ENCODE peak calls at places on chromosomes 12 and 14, in four cellular contexts. K, W, I and Z are unnamed samples. For H3K36me3, the result is how much of the 10 kb centered on the place peaks cover.

GRCh38 chr14:89013098-89013504 is 188.7 kb downstream of the TTC8 start:
- DNase-seq in K (peak), I (no peak), W (no peak), Z (no peak)

GRCh38 chr14:103109789-103110415 is 13.4 kb upstream of the TNFAIP2 start:
- DNase-seq in W (peak), I (no peak), K (peak), Z (no peak)

GRCh38 chr14:93708311-93708734 is 80.0 kb downstream of the PRIMA1 start:
- DNase-seq in K (no peak), I (no peak), W (no peak), Z (no peak)

GRCh38 chr14:71317385-71318096 is 410.3 kb downstream of the PCNX1 start:
- DNase-seq in W (no peak), K (no peak), I (no peak), Z (no peak)

GRCh38 chr12:113436993-113437728 is 15.0 kb downstream of the SDSL start:
- DNase-seq in I (no peak), K (no peak), W (no peak), Z (no peak)

GRCh38 chr12:132175496-132176357 is 31.5 kb downstream of the NOC4L start:
- DNase-seq in I (no peak), K (no peak), W (no peak), Z (no peak)

GRCh38 chr12:73321319-73321718 is 1049.1 kb downstream of the TRHDE start:
- DNase-seq in W (no peak), I (no peak), K (no peak), Z (no peak)

GRCh38 chr14:104352493-104353220 is 214.3 kb downstream of the KIF26A start:
- DNase-seq in K (no peak), I (no peak), W (no peak), Z (no peak)

GRCh38 chr12:65465766-65466547 is 187.5 kb downstream of the MSRB3 start:
- DNase-seq in K (peak), W (no peak), I (no peak), Z (no peak)

DNA sequence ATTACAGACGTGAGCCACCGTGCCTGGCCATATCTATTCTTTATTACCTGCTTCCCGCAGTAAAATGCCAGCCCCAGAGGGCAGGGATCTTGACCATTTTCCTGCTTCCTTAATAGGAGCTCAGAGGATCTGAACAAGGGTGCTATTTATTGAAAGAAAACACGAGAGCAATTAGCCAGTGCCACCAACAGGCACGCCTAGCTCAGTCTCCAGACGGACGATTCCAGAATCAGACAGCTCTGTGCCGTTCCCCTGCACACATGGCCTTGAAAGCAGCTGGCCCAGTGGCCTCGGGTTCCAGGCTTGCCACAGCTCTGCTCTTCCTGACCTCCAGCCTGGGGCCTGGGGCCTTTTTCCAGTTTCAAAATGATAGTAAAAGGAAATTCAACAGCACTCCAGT is 135.2 kb upstream of the RFLNA start:
- DNase-seq in I (no peak), W (no peak), K (no peak), Z (no peak)
- H3K27ac ChIP-seq in I (no peak), W (no peak), K (peak), Z (peak)

DNA sequence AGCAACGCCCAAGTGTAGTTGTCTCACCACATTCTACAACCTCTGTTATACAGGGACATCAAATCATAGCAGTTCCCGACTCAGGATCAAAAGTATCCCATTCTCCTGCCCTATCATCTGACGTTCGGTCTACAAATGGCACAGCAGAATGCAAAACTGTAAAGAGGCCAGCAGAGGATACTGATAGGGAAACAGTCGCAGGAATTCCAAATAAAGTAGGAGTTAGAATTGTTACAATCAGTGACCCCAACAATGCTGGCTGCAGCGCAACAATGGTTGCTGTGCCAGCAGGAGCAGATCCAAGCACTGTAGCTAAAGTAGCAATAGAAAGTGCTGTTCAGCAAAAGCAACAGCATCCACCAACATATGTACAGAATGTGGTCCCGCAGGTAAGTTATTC is 123.0 kb downstream of the ARID2 start:
- DNase-seq in I (no peak), W (no peak), K (no peak), Z (no peak)
- H3K36me3 ChIP-seq in I (under half), W (under half), K (under half), Z (half or more)

GRCh38 chr12:16027012-16027411 is 115.9 kb downstream of the DERA start:
- DNase-seq in W (no peak), K (no peak), I (no peak), Z (no peak)
- H3K27ac ChIP-seq in W (no peak), K (peak), I (no peak), Z (no peak)

GRCh38 chr14:100117026-100117425 is 42.4 kb downstream of the DEGS2 start:
- DNase-seq in W (no peak), I (no peak), K (no peak), Z (no peak)
- H3K36me3 ChIP-seq in W (under half), I (half or more), K (under half), Z (under half)

GRCh38 chr12:68886636-68887572 is 46.1 kb downstream of the CPM start:
- DNase-seq in W (no peak), K (peak), I (no peak), Z (no peak)
- H3K27ac ChIP-seq in W (no peak), K (no peak), I (no peak), Z (peak)

DNA sequence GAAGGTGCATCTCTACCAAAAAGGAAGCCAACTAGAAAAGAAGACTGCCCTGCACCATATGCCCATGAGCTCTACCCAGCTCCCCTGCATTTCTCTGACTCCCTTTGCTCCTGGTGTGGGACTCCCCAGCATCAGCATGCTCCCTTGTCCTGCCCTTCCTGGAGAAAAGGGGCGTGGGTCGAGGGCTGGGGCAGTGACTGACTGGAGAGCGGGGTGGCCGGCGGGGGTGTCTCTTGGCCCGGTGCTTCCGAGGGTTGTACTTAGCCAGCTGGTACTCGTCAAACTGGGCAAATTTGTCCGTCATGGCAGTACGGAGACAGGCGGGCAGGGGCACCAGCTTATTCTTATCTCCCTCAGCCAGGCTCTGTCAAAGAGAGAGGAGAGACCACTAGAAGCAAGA is 9.8 kb downstream of the TEP1 start:
- DNase-seq in I (no peak), W (no peak), K (no peak), Z (no peak)
- H3K36me3 ChIP-seq in I (under half), W (under half), K (under half), Z (half or more)

GRCh38 chr12:84046869-84047268 is 865.7 kb downstream of the SLC6A15 start:
- DNase-seq in W (peak), I (no peak), K (no peak), Z (no peak)
- H3K27ac ChIP-seq in W (no peak), I (no peak), K (no peak), Z (no peak)

DNA sequence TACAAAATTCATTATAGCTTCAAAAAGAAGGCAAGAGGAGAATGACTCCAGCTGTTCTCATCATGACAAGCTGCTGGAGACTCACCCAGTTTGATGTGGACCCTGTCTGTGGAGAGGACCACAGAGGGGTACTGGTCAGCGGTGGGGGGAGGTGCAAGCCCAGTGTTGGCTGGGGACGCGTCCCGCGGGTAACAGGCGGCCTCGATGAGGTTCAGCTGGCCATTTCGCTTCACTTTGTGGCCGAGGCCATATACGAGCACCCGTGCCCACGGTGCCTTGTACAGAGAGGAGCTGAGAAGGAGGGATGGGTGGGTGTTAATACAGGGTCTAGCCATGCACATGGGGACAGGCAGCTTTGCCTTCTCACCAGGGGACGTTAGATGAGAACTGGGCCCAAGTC is 67.1 kb downstream of the TRAFD1 start:
- DNase-seq in I (no peak), W (no peak), K (no peak), Z (no peak)
- H3K36me3 ChIP-seq in I (under half), W (under half), K (under half), Z (half or more)